ENCODE peak calls at places on chromosomes 6 and 20, in ten cellular contexts. E is K562, V is A549, T is SK-N-SH, B is GM12878, Z is WTC11, A is endothelial cell of umbilical vein, N is NB4, Y is HepG2, M is H1. P is an unnamed sample.
A peak's percentile ranks its signal among the peaks of the same experiment; 100 is the strongest.

GRCh38 chr20:24502184-24502583 is 32.8 kb downstream of the SYNDIG1 start:
- DNase-seq in Y (no peak), B (no peak), M (no peak), N (no peak), E (no peak), V (peak; percentile 47), A (no peak), T (peak; percentile 51), Z (no peak), P (no peak)

GRCh38 chr6:147651249-147652063 is 143.0 kb downstream of the SAMD5 start:
- DNase-seq in Y (no peak), V (no peak), B (no peak), M (no peak), N (peak; percentile 12), A (peak; percentile 41), E (no peak), T (no peak), Z (no peak), P (no peak)

GRCh38 chr6:130136803-130137202 is 85.9 kb downstream of the SAMD3 start:
- DNase-seq in T (no peak), Y (no peak), B (no peak), V (no peak), Z (no peak), N (no peak), A (no peak), E (no peak), M (no peak), P (no peak)

GRCh38 chr6:87705070-87705691 is 3.1 kb upstream of the AKIRIN2 start:
- DNase-seq in Z (no peak), A (no peak), M (no peak), Y (peak; percentile 76), V (peak; percentile 41), E (peak; percentile 22), B (peak; percentile 83), N (peak; percentile 42), T (no peak), P (no peak)

GRCh38 chr6:150987855-150988484 is 122.5 kb downstream of the MTHFD1L start:
- DNase-seq in M (no peak), N (no peak), Y (no peak), E (no peak), A (no peak), Z (no peak), T (no peak), V (no peak), B (no peak), P (no peak)

GRCh38 chr6:21997414-21998037 is 299.3 kb downstream of the PRL start:
- DNase-seq in B (no peak), A (peak; percentile 60), T (peak; percentile 39), M (no peak), N (no peak), Z (no peak), V (no peak), Y (no peak), E (peak; percentile 39), P (no peak)

GRCh38 chr6:148231572-148231971 is 111.1 kb upstream of the SASH1 start:
- DNase-seq in V (no peak), M (no peak), T (no peak), A (no peak), E (no peak), Z (no peak), Y (no peak), B (no peak), N (no peak), P (no peak)

GRCh38 chr6:141598487-141598886 is 534.2 kb upstream of the GJE1 start:
- DNase-seq in T (no peak), B (no peak), Y (no peak), Z (no peak), V (no peak), A (peak; percentile 44), E (no peak), N (no peak), M (no peak), P (no peak)

GRCh38 chr20:34773726-34774125 is 51.7 kb downstream of the NCOA6 start:
- DNase-seq in M (no peak), E (no peak), N (no peak), T (no peak), Z (no peak), A (no peak), V (no peak), B (no peak), Y (no peak), P (no peak)

GRCh38 chr6:16961577-16961976 is 140.3 kb upstream of the STMND1 start:
- DNase-seq in M (no peak), A (no peak), Z (no peak), T (no peak), B (no peak), V (no peak), E (no peak), N (no peak), Y (no peak), P (no peak)

GRCh38 chr6:26383624-26384417 is 913 bp downstream of the BTN2A2 start:
- DNase-seq in M (no peak), B (no peak), N (peak; percentile 18), T (no peak), A (peak; percentile 41), E (peak; percentile 40), Y (no peak), Z (peak; percentile 26), V (no peak), P (no peak)

GRCh38 chr20:19784511-19785172 is 26.6 kb downstream of the RIN2 start:
- DNase-seq in Z (peak; percentile 24), M (no peak), B (peak; percentile 9), V (peak; percentile 68), E (peak; percentile 31), A (peak; percentile 91), T (peak; percentile 69), N (peak; percentile 75), Y (peak; percentile 75), P (peak; percentile 77)

GRCh38 chr6:81557811-81558210 is 194.7 kb downstream of the TENT5A start:
- DNase-seq in Z (no peak), A (no peak), M (no peak), E (no peak), N (no peak), V (no peak), Y (no peak), B (no peak), T (no peak), P (no peak)

GRCh38 chr6:159169193-159169555 is at the start of gene FNDC1:
- DNase-seq in M (no peak), T (peak; percentile 90), N (peak; percentile 48), E (peak; percentile 83), V (peak; percentile 44), A (no peak), Z (peak; percentile 63), Y (no peak), B (no peak), P (no peak)

GRCh38 chr20:24896984-24897383 is 52.1 kb upstream of the CST7 start:
- DNase-seq in E (no peak), A (no peak), M (no peak), Z (no peak), V (no peak), Y (no peak), B (no peak), N (no peak), T (no peak), P (no peak)

GRCh38 chr20:7496394-7497111 is 443.7 kb downstream of the HAO1 start:
- DNase-seq in Z (no peak), V (no peak), E (no peak), T (no peak), B (no peak), Y (no peak), M (no peak), N (no peak), A (peak; percentile 11), P (no peak)
- TF ChIP-seq MAX in Z (no peak), V (no peak), E (no peak), T (no peak), B (no peak), Y (no peak), M (no peak), N (no peak), A (no peak), P (no peak)

GRCh38 chr6:127634178-127634577 is 57.2 kb downstream of the C6orf58 start:
- DNase-seq in N (no peak), M (no peak), B (no peak), V (no peak), E (no peak), Y (no peak), A (no peak), T (no peak), Z (no peak), P (no peak)

GRCh38 chr6:127635091-127635490 is 58.1 kb downstream of the C6orf58 start:
- DNase-seq in M (no peak), A (no peak), B (no peak), E (no peak), Z (no peak), Y (no peak), T (no peak), N (no peak), V (no peak), P (no peak)

DNA sequence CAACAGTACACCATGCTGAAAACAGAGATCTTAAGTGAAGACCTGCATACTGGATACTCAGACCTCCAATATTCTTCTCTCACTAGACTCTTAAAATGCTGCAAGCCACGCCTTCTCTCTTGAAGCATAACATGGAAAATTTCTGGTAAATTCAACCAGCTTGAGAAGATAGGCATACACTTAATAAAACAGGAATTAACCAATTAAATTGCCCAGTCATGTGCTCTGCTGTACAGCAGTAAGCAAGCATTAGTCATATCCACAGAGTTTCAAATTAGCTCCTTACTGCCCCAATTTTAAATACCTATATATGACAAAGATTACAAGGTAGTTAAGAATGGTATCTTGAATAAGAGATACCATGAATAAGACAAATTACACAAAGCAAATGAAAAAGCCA is 53.8 kb downstream of the C6orf58 start:
- DNase-seq in Y (no peak), V (no peak), Z (no peak), E (no peak), B (no peak), N (no peak), T (no peak), A (no peak), M (no peak), P (no peak)
- TF ChIP-seq MAX in Y (no peak), V (no peak), Z (no peak), E (no peak), B (no peak), N (no peak), T (no peak), A (no peak), M (no peak), P (no peak)

GRCh38 chr20:62685781-62686555 is 22.7 kb upstream of the NTSR1 start:
- DNase-seq in A (no peak), B (no peak), T (no peak), E (peak; percentile 54), Z (no peak), Y (peak; percentile 24), M (no peak), N (peak; percentile 94), V (no peak), P (no peak)
- TF ChIP-seq MAX in A (no peak), B (no peak), T (no peak), E (peak; percentile 96), Z (no peak), Y (no peak), M (no peak), N (peak; percentile 95), V (no peak), P (no peak)

DNA sequence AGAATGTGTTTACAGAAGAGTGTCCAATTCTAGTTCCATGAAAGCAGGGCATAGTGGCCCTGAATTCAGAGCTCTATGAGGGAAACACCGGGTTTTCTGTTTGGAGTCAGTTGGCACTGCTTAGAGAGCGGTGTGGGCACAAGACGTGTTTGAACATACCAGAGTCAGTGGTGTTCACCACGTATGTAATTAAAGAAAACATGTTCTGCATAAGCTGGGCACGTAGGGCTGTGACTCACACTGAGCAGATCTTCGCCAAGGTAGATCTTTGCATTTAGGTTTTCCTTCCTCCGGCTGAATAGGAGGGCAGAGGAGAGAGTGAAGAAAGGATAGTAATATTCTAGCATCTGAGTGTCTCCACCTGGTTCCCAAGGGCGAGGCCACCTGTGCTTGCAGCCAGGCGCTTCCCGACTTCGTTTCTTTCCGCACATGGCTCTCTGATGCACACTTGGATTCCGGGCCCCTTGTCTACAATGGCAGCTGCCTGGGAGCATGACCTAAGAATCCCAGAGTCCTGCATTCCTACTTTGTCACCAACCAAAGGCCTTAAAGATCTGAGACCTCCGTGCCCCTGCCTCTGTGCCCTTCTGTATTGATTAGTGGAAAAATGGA is 136.2 kb downstream of the ERMARD start:
- DNase-seq in N (no peak), T (peak; percentile 1), Y (no peak), M (no peak), A (no peak), Z (no peak), V (no peak), B (no peak), E (no peak), P (no peak)
- TF ChIP-seq MAX in N (no peak), T (no peak), Y (no peak), M (no peak), A (no peak), Z (no peak), V (no peak), B (no peak), E (no peak), P (no peak)

P was measured in HCT116.